ENCODE peak calls at places on chromosomes 13 and 19, in seven cellular contexts. X, G, W, O, A, I and M are unnamed samples.

GRCh38 chr13:28229522-28229921 is 91.2 kb downstream of the PAN3 start:
- DNase-seq in X (no peak), G (no peak), W (no peak), O (no peak), A (no peak), I (no peak), M (no peak)

GRCh38 chr13:75685239-75685697 is 49.1 kb downstream of the LMO7 start:
- DNase-seq in X (no peak), G (no peak), W (no peak), O (peak; percentile 42), A (no peak), I (no peak), M (no peak)

GRCh38 chr13:25148005-25148798 is 23.9 kb downstream of the AMER2 start:
- DNase-seq in X (no peak), G (peak; percentile 10), W (peak; percentile 31), O (no peak), A (no peak), I (no peak), M (no peak)

GRCh38 chr13:29500426-29500825 is 95.1 kb downstream of the SLC7A1 start:
- DNase-seq in X (no peak), G (no peak), W (no peak), O (no peak), A (no peak), I (no peak), M (no peak)

GRCh38 chr13:35768126-35768525 is 291.6 kb upstream of the MAB21L1 start:
- DNase-seq in X (no peak), G (no peak), W (no peak), O (no peak), A (no peak), I (no peak), M (no peak)

GRCh38 chr13:23488442-23488841 is 54.9 kb upstream of the SACS start:
- DNase-seq in X (peak; percentile 57), G (no peak), W (no peak), O (peak; percentile 46), A (no peak), I (no peak), M (no peak)

GRCh38 chr19:11279505-11280236 is 16.3 kb upstream of the TSPAN16 start:
- DNase-seq in X (no peak), G (no peak), W (peak; percentile 86), O (no peak), A (no peak), I (no peak), M (no peak)

GRCh38 chr13:24630851-24631341 is 49.3 kb upstream of the ATP12A start:
- DNase-seq in X (no peak), G (peak; percentile 35), W (no peak), O (no peak), A (no peak), I (peak; percentile 3), M (no peak)

GRCh38 chr13:46855166-46855565 is 41.7 kb downstream of the HTR2A start:
- DNase-seq in X (no peak), G (peak; percentile 3), W (no peak), O (no peak), A (no peak), I (no peak), M (no peak)

GRCh38 chr19:55082023-55082851 is 6.6 kb downstream of the EPS8L1 start:
- DNase-seq in X (peak; percentile 87), G (peak; percentile 71), W (no peak), O (no peak), A (peak; percentile 74), I (no peak), M (no peak)

GRCh38 chr19:3404324-3405260 is 38.2 kb downstream of the NFIC start:
- DNase-seq in X (peak; percentile 66), G (no peak), W (no peak), O (no peak), A (no peak), I (no peak), M (no peak)

GRCh38 chr19:10808937-10809655 is 26.9 kb downstream of the TMED1 start:
- DNase-seq in X (no peak), G (peak; percentile 43), W (no peak), O (no peak), A (no peak), I (peak; percentile 44), M (no peak)

GRCh38 chr19:6769006-6769637 is 1.9 kb upstream of the SH2D3A start:
- DNase-seq in X (peak; percentile 58), G (peak; percentile 61), W (no peak), O (no peak), A (peak; percentile 56), I (no peak), M (no peak)

GRCh38 chr13:24097064-24097463 is 63.5 kb upstream of the SPATA13 start:
- DNase-seq in X (no peak), G (no peak), W (peak; percentile 16), O (peak; percentile 71), A (no peak), I (no peak), M (no peak)

GRCh38 chr19:44401108-44401786 is at the start of gene ZNF285:
- DNase-seq in X (peak; percentile 91), G (peak; percentile 87), W (peak; percentile 1), O (peak; percentile 84), A (peak; percentile 95), I (no peak), M (peak; percentile 93)

GRCh38 chr13:57627663-57628062 is 3.9 kb upstream of the PCDH17 start:
- DNase-seq in X (peak; percentile 51), G (peak; percentile 15), W (no peak), O (no peak), A (no peak), I (no peak), M (peak; percentile 44)

GRCh38 chr13:44768775-44769578 is 192.8 kb upstream of the TSC22D1 start:
- DNase-seq in X (no peak), G (no peak), W (peak; percentile 19), O (no peak), A (no peak), I (no peak), M (no peak)

GRCh38 chr19:3481241-3482090 is 1.1 kb upstream of the SMIM24 start:
- DNase-seq in X (no peak), G (peak; percentile 24), W (no peak), O (peak; percentile 47), A (no peak), I (no peak), M (no peak)

GRCh38 chr19:18790566-18791314 is at the start of gene COMP:
- DNase-seq in X (no peak), G (no peak), W (no peak), O (no peak), A (peak; percentile 61), I (no peak), M (no peak)

GRCh38 chr13:60431108-60431700 is 34.2 kb downstream of the TDRD3 start:
- DNase-seq in X (peak; percentile 36), G (peak; percentile 18), W (peak; percentile 61), O (peak; percentile 47), A (no peak), I (peak; percentile 46), M (peak; percentile 60)

GRCh38 chr13:42049454-42049780 is 969 bp downstream of the DGKH start:
- DNase-seq in X (no peak), G (no peak), W (peak; percentile 8), O (no peak), A (no peak), I (no peak), M (no peak)

GRCh38 chr19:9597027-9597426 is 12.7 kb upstream of the ZNF121 start:
- DNase-seq in X (no peak), G (no peak), W (no peak), O (no peak), A (no peak), I (peak; percentile 86), M (no peak)

GRCh38 chr19:55536366-55536765 is 567 bp downstream of the SBK2 start:
- DNase-seq in X (no peak), G (no peak), W (no peak), O (no peak), A (no peak), I (no peak), M (no peak)

GRCh38 chr19:49133621-49134454 is 14.5 kb downstream of the PPFIA3 start:
- DNase-seq in X (peak; percentile 78), G (peak; percentile 81), W (no peak), O (no peak), A (peak; percentile 90), I (no peak), M (no peak)

GRCh38 chr13:42056146-42056545 is 7.7 kb downstream of the DGKH start:
- DNase-seq in X (no peak), G (no peak), W (no peak), O (no peak), A (no peak), I (no peak), M (no peak)

GRCh38 chr13:104953588-104953987 is 1581.9 kb downstream of the EFNB2 start:
- DNase-seq in X (peak; percentile 14), G (no peak), W (no peak), O (no peak), A (no peak), I (no peak), M (no peak)

GRCh38 chr13:104949840-104950805 is 1585.3 kb downstream of the EFNB2 start:
- DNase-seq in X (no peak), G (no peak), W (no peak), O (no peak), A (no peak), I (no peak), M (no peak)

GRCh38 chr13:104954210-104954609 is 1581.3 kb downstream of the EFNB2 start:
- DNase-seq in X (no peak), G (no peak), W (no peak), O (no peak), A (no peak), I (no peak), M (no peak)
- TF ChIP-seq JUND in X (no peak), G (no peak), W (no peak), O (no peak), A (no peak), I (no peak), M (no peak)

GRCh38 chr19:14214580-14214979 is 8.6 kb upstream of the ADGRL1 start:
- DNase-seq in X (no peak), G (no peak), W (no peak), O (no peak), A (no peak), I (no peak), M (no peak)
- TF ChIP-seq JUND in X (no peak), G (no peak), W (no peak), O (no peak), A (no peak), I (no peak), M (no peak)

GRCh38 chr19:41668315-41668714 is 19.8 kb downstream of the CEACAM7 start:
- DNase-seq in X (no peak), G (no peak), W (no peak), O (no peak), A (no peak), I (no peak), M (no peak)

GRCh38 chr19:41671481-41671880 is 16.6 kb downstream of the CEACAM7 start:
- DNase-seq in X (no peak), G (no peak), W (no peak), O (no peak), A (no peak), I (no peak), M (no peak)

GRCh38 chr19:41666075-41666474 is 22.0 kb downstream of the CEACAM7 start:
- DNase-seq in X (no peak), G (no peak), W (no peak), O (no peak), A (no peak), I (no peak), M (no peak)

GRCh38 chr19:41670755-41671154 is 17.3 kb downstream of the CEACAM7 start:
- DNase-seq in X (no peak), G (no peak), W (no peak), O (no peak), A (no peak), I (no peak), M (no peak)
- TF ChIP-seq JUND in X (no peak), G (no peak), W (no peak), O (no peak), A (no peak), I (no peak), M (no peak)

GRCh38 chr13:73462241-73462640 is 403.4 kb downstream of the KLF5 start:
- DNase-seq in X (no peak), G (no peak), W (no peak), O (no peak), A (no peak), I (no peak), M (no peak)
- TF ChIP-seq JUND in X (no peak), G (no peak), W (no peak), O (no peak), A (no peak), I (no peak), M (no peak)